ENCODE peak calls at places on chromosomes 7 and 10, in seven cellular contexts. O is mesendoderm, P is neuronal stem cell, Y is H1, M is mesenchymal stem cell, Q is trophoblast cell, D is H9. A is an unnamed sample.

GRCh38 chr7:8751557-8752231 is 318.3 kb downstream of the NXPH1 start:
- DNase-seq in P (no peak), Y (no peak), M (no peak), Q (no peak), O (no peak), D (no peak), A (no peak)

GRCh38 chr7:48387916-48388315 is 216.7 kb downstream of the ABCA13 start:
- DNase-seq in Y (no peak), M (no peak), D (no peak), O (no peak), Q (no peak), P (no peak), A (no peak)

GRCh38 chr10:112953075-112953501 is 3.0 kb downstream of the TCF7L2 start:
- DNase-seq in D (no peak), O (peak; percentile 61), M (peak; percentile 56), Y (no peak), P (no peak), Q (no peak), A (peak; percentile 37)

GRCh38 chr10:99368646-99369045 is 39.5 kb downstream of the CNNM1 start:
- DNase-seq in P (no peak), O (peak; percentile 46), M (peak; percentile 56), Y (no peak), D (no peak), Q (no peak), A (peak; percentile 43)

GRCh38 chr10:14330390-14331071 is at the start of gene FRMD4A:
- DNase-seq in Y (no peak), P (no peak), O (peak; percentile 29), M (no peak), D (peak; percentile 43), Q (no peak), A (no peak)

GRCh38 chr7:135386181-135386580 is 123.7 kb downstream of the CNOT4 start:
- DNase-seq in Y (no peak), P (no peak), Q (no peak), D (no peak), O (peak; percentile 46), M (peak; percentile 11), A (peak; percentile 17)

GRCh38 chr10:70169661-70170364 is 501 bp downstream of the SAR1A start:
- DNase-seq in Q (no peak), Y (no peak), P (peak; percentile 50), O (peak; percentile 15), D (no peak), M (peak; percentile 45), A (no peak)

GRCh38 chr7:25963733-25964132 is 188.3 kb upstream of the NFE2L3 start:
- DNase-seq in M (no peak), O (no peak), D (no peak), Q (no peak), P (no peak), Y (no peak), A (no peak)

GRCh38 chr10:20552382-20552781 is 344.7 kb downstream of the NEBL start:
- DNase-seq in Q (no peak), D (no peak), P (no peak), O (no peak), Y (no peak), M (peak; percentile 41), A (no peak)

GRCh38 chr10:35224045-35224740 is 97.5 kb downstream of the CREM start:
- DNase-seq in Y (no peak), P (no peak), D (no peak), O (no peak), M (no peak), Q (no peak), A (no peak)

GRCh38 chr7:36781011-36781738 is 56.9 kb upstream of the AOAH start:
- DNase-seq in D (no peak), Y (no peak), M (no peak), Q (no peak), O (no peak), P (no peak), A (no peak)

GRCh38 chr10:18582803-18583202 is 68.6 kb downstream of the NSUN6 start:
- DNase-seq in O (no peak), P (no peak), Y (no peak), Q (no peak), M (peak; percentile 21), D (no peak), A (peak; percentile 11)

GRCh38 chr7:25384820-25385560 is 156.7 kb upstream of the NPVF start:
- DNase-seq in Y (no peak), D (no peak), Q (no peak), P (no peak), M (no peak), O (no peak), A (no peak)

GRCh38 chr10:61139230-61139928 is 195.4 kb upstream of the RHOBTB1 start:
- DNase-seq in Y (no peak), O (peak; percentile 34), D (no peak), P (no peak), M (no peak), Q (no peak), A (no peak)

GRCh38 chr10:120945801-120946302 is 94.7 kb downstream of the WDR11 start:
- DNase-seq in O (no peak), Y (no peak), Q (no peak), P (no peak), M (no peak), D (no peak), A (no peak)

GRCh38 chr10:2948127-2948854 is 119.1 kb upstream of the PFKP start:
- DNase-seq in O (no peak), Q (no peak), M (no peak), D (no peak), P (no peak), Y (no peak), A (no peak)

GRCh38 chr7:98515201-98515600 is 101.9 kb upstream of the NPTX2 start:
- DNase-seq in D (no peak), Q (no peak), Y (no peak), M (no peak), P (no peak), O (no peak), A (no peak)

GRCh38 chr10:98323221-98324164 is 55.5 kb upstream of the LOXL4 start:
- DNase-seq in M (peak; percentile 95), Y (no peak), O (peak; percentile 12), D (no peak), Q (peak; percentile 92), P (no peak), A (peak; percentile 98)

GRCh38 chr7:149664176-149664575 is 109.2 kb downstream of the ZNF467 start:
- DNase-seq in D (no peak), Q (no peak), P (no peak), Y (no peak), M (no peak), O (no peak), A (no peak)

GRCh38 chr10:87613766-87614165 is 45.9 kb upstream of the PAPSS2 start:
- DNase-seq in Y (no peak), O (no peak), D (no peak), Q (peak; percentile 20), M (no peak), P (no peak), A (peak; percentile 36)

GRCh38 chr10:87622290-87623004 is 37.2 kb upstream of the PAPSS2 start:
- DNase-seq in D (peak; percentile 58), Q (no peak), Y (no peak), P (no peak), O (peak; percentile 49), M (no peak), A (no peak)

GRCh38 chr10:87618470-87619423 is 40.9 kb upstream of the PAPSS2 start:
- DNase-seq in Q (no peak), D (no peak), M (peak; percentile 49), O (no peak), P (no peak), Y (no peak), A (peak; percentile 9)

GRCh38 chr10:87619705-87620104 is 40.0 kb upstream of the PAPSS2 start:
- DNase-seq in P (no peak), D (no peak), Q (no peak), Y (no peak), O (no peak), M (peak; percentile 54), A (peak; percentile 65)

DNA sequence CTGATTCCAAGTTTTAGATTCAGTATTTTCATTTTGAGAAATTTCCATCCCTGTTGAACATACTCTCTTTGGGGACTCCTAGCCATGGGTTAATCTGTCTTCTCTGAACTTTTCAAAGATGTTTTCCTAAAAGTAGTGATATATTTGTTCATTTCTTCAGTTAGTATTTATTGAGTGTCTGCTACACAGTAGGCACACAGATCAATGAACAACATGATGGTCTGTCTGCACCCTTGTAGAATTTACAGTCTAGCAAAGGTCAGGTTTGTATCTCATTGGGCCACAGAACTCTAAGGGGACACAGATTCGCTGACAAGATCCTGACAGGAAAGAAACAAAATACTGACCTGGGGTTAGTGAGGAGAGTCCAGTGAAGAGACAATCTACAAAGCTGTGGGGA is 42.2 kb upstream of the PAPSS2 start:
- DNase-seq in Y (no peak), M (no peak), O (no peak), D (no peak), Q (no peak), P (no peak), A (no peak)
- H3K18ac ChIP-seq in Y (no peak overlapping the region), M (no peak overlapping the region), O (no peak overlapping the region), D (no peak overlapping the region), Q (no peak overlapping the region), P (no peak overlapping the region), A (no peak overlapping the region)

DNA sequence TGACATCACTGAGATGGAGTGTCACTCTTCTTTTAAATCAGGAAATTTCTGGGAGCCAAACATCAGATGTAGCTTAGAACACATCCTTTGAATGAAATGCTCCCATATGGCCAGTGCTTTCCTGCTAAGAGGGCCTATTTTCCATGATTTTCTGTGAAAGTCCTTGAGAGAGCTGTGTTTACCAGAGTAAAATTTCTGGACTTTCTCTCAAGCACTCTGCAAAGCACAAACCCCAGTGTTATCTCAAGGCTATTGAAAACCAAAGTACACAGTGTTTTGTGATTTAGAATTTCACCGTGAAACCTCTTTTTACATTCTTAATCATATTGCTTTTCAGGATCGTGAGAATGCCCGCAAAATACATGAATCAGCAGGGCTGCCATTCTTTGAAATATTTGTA is 54.0 kb downstream of the PAPSS2 start:
- DNase-seq in Y (no peak), O (no peak), D (no peak), M (no peak), Q (no peak), P (no peak), A (no peak)
- H3K18ac ChIP-seq in Y (no peak overlapping the region), O (no peak overlapping the region), D (no peak overlapping the region), M (no peak overlapping the region), Q (no peak overlapping the region), P (no peak overlapping the region), A (no peak overlapping the region)

GRCh38 chr10:132519382-132520146 is 18.0 kb upstream of the INPP5A start:
- DNase-seq in P (no peak), Y (no peak), O (peak; percentile 14), M (no peak), Q (no peak), D (no peak), A (no peak)
- H3K18ac ChIP-seq in P (peak overlapping the region; percentile 58), Y (peak overlapping the region; percentile 71), O (no peak overlapping the region), M (peak overlapping the region; percentile 16), Q (no peak overlapping the region), D (no peak overlapping the region), A (no peak overlapping the region)

GRCh38 chr10:83144461-83144860 is 994.8 kb upstream of the GHITM start:
- DNase-seq in O (no peak), D (no peak), P (no peak), Y (no peak), Q (no peak), M (no peak), A (no peak)

GRCh38 chr10:83142074-83142563 is 997.2 kb upstream of the GHITM start:
- DNase-seq in Y (no peak), O (no peak), P (no peak), D (no peak), M (no peak), Q (no peak), A (no peak)
- H3K18ac ChIP-seq in Y (no peak overlapping the region), O (no peak overlapping the region), P (no peak overlapping the region), D (no peak overlapping the region), M (no peak overlapping the region), Q (no peak overlapping the region), A (no peak overlapping the region)

A was measured in IMR-90.